ENCODE peak calls at places on chromosomes 3 and 15, in six cellular contexts. V, Y, E, B, H and C are unnamed samples.

GRCh38 chr3:174957081-174957480 is 97.9 kb downstream of the NAALADL2 start:
- DNase-seq in V (no peak), Y (no peak), E (peak; percentile 27), B (no peak), H (no peak), C (peak; percentile 40)

GRCh38 chr3:71051893-71052687 is 531.4 kb downstream of the FOXP1 start:
- DNase-seq in V (no peak), Y (no peak), E (no peak), B (no peak), H (peak; percentile 71), C (peak; percentile 64)

GRCh38 chr3:192128922-192129321 is 598.4 kb downstream of the FGF12 start:
- DNase-seq in V (no peak), Y (peak; percentile 14), E (no peak), B (no peak), H (no peak), C (no peak)

GRCh38 chr3:54257114-54257513 is 134.8 kb downstream of the CACNA2D3 start:
- DNase-seq in V (no peak), Y (no peak), E (no peak), B (no peak), H (no peak), C (no peak)

GRCh38 chr3:159451067-159451466 is 537.6 kb upstream of the IL12A start:
- DNase-seq in V (no peak), Y (no peak), E (no peak), B (peak; percentile 2), H (no peak), C (no peak)

GRCh38 chr15:66778314-66778665 is 76.3 kb downstream of the SMAD6 start:
- DNase-seq in V (no peak), Y (no peak), E (no peak), B (no peak), H (no peak), C (no peak)

GRCh38 chr3:135788978-135789377 is 176.6 kb upstream of the PPP2R3A start:
- DNase-seq in V (no peak), Y (no peak), E (no peak), B (no peak), H (no peak), C (no peak)

GRCh38 chr3:125959317-125960065 is 9.5 kb upstream of the ROPN1B start:
- DNase-seq in V (no peak), Y (no peak), E (no peak), B (no peak), H (no peak), C (no peak)

GRCh38 chr3:66376568-66376967 is 124.3 kb downstream of the LRIG1 start:
- DNase-seq in V (peak; percentile 16), Y (peak; percentile 55), E (peak; percentile 70), B (peak; percentile 24), H (no peak), C (peak; percentile 80)

GRCh38 chr3:14063152-14063551 is 61.5 kb downstream of the CHCHD4 start:
- DNase-seq in V (no peak), Y (no peak), E (no peak), B (no peak), H (no peak), C (no peak)

GRCh38 chr3:63972196-63972595 is 51.1 kb downstream of the PSMD6 start:
- DNase-seq in V (no peak), Y (no peak), E (peak; percentile 93), B (no peak), H (no peak), C (peak; percentile 94)

GRCh38 chr3:197807969-197808587 is 17.0 kb downstream of the LRCH3 start:
- DNase-seq in V (no peak), Y (no peak), E (peak; percentile 54), B (no peak), H (no peak), C (peak; percentile 62)

GRCh38 chr3:120985242-120985641 is 77.2 kb downstream of the STXBP5L start:
- DNase-seq in V (no peak), Y (no peak), E (no peak), B (no peak), H (no peak), C (no peak)

GRCh38 chr3:61637088-61638051 is 76.0 kb downstream of the PTPRG start:
- DNase-seq in V (no peak), Y (peak; percentile 17), E (peak; percentile 55), B (no peak), H (no peak), C (peak; percentile 28)

GRCh38 chr3:134771962-134772361 is 23.1 kb upstream of the EPHB1 start:
- DNase-seq in V (no peak), Y (no peak), E (no peak), B (no peak), H (no peak), C (no peak)

GRCh38 chr15:72850833-72851232 is 67.3 kb upstream of the ADPGK start:
- DNase-seq in V (no peak), Y (no peak), E (no peak), B (no peak), H (no peak), C (no peak)

GRCh38 chr3:23590874-23591273 is 214.9 kb upstream of the UBE2E1 start:
- DNase-seq in V (no peak), Y (no peak), E (no peak), B (no peak), H (no peak), C (no peak)

GRCh38 chr15:90029024-90029423 is 27.9 kb downstream of the ZNF710 start:
- DNase-seq in V (no peak), Y (peak; percentile 82), E (no peak), B (no peak), H (no peak), C (no peak)
- H3K79me2 ChIP-seq in V (no peaks in the 10 kb centered on the region), Y (peaks cover 84% of the 10 kb centered on the region), E (peaks cover 22% of the 10 kb centered on the region), B (peaks cover 40% of the 10 kb centered on the region), H (peaks cover 96% of the 10 kb centered on the region), C (peaks cover 13% of the 10 kb centered on the region)

DNA sequence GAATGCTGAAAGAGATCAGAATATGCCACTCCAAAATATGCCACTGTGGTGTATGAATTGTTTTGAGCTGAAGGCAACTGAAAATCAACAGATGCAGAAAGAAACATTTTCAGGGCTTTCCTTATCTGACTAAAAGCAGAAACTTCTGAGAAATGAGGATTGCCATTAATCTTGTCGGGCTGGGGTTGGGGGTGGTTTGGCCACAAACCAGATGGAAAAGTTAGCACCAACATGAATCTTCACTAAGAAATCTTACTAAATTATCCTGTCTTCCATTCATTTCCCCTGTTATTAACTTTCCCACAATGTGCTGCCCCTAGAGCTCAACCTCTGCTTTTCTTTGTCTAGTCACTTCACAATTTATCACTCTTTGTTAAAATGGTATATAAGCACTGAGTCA is 229.9 kb upstream of the GADL1 start:
- DNase-seq in V (no peak), Y (no peak), E (peak; percentile 90), B (no peak), H (no peak), C (peak; percentile 90)
- H3K4me3 ChIP-seq in V (no peak overlapping the region), Y (no peak overlapping the region), E (no peak overlapping the region), B (no peak overlapping the region), H (no peak overlapping the region), C (no peak overlapping the region)

GRCh38 chr3:49769926-49770325 is 16.4 kb downstream of the IP6K1 start:
- DNase-seq in V (no peak), Y (no peak), E (no peak), B (no peak), H (no peak), C (no peak)
- H3K79me2 ChIP-seq in V (peaks cover 81% of the 10 kb centered on the region), Y (peaks cover 98% of the 10 kb centered on the region), E (peaks cover 89% of the 10 kb centered on the region), B (peaks cover 85% of the 10 kb centered on the region), H (peaks cover 95% of the 10 kb centered on the region), C (peaks cover 70% of the 10 kb centered on the region)

GRCh38 chr3:355622-356021 is 159.1 kb downstream of the CHL1 start:
- DNase-seq in V (no peak), Y (no peak), E (peak; percentile 64), B (no peak), H (peak; percentile 69), C (peak; percentile 72)
- H3K4me3 ChIP-seq in V (no peak overlapping the region), Y (no peak overlapping the region), E (no peak overlapping the region), B (no peak overlapping the region), H (no peak overlapping the region), C (no peak overlapping the region)